ENCODE peak calls at places on chromosomes 3 and 15, in five cellular contexts. R, J, V, G and E are unnamed samples.
A peak's percentile ranks its signal among the peaks of the same experiment; 100 is the strongest.

GRCh38 chr3:171380711-171381435 is 79.3 kb downstream of the TNIK start:
- DNase-seq in R (no peak), J (no peak), V (no peak), G (peak; percentile 10), E (no peak)

GRCh38 chr15:85421116-85421925 is 40.9 kb downstream of the AKAP13 start:
- DNase-seq in R (no peak), J (no peak), V (no peak), G (no peak), E (no peak)

GRCh38 chr3:193673845-193674244 is 80.8 kb downstream of the OPA1 start:
- DNase-seq in R (no peak), J (no peak), V (no peak), G (no peak), E (no peak)

GRCh38 chr3:188194327-188194726 is 40.4 kb downstream of the LPP start:
- DNase-seq in R (no peak), J (no peak), V (no peak), G (no peak), E (no peak)

GRCh38 chr3:41681479-41681878 is 280.4 kb downstream of the ULK4 start:
- DNase-seq in R (no peak), J (no peak), V (no peak), G (no peak), E (no peak)

GRCh38 chr3:187880438-187880837 is 135.2 kb upstream of the BCL6 start:
- DNase-seq in R (no peak), J (no peak), V (no peak), G (no peak), E (no peak)

GRCh38 chr3:186290791-186291190 is 71.2 kb downstream of the DGKG start:
- DNase-seq in R (no peak), J (no peak), V (no peak), G (no peak), E (no peak)

GRCh38 chr15:59615661-59616060 is 4.1 kb downstream of the GCNT3 start:
- DNase-seq in R (no peak), J (no peak), V (no peak), G (no peak), E (no peak)

GRCh38 chr3:186127463-186127862 is 18.6 kb upstream of the ETV5 start:
- DNase-seq in R (no peak), J (no peak), V (no peak), G (no peak), E (no peak)

GRCh38 chr3:41318520-41318919 is 119.2 kb downstream of the CTNNB1 start:
- DNase-seq in R (no peak), J (no peak), V (no peak), G (no peak), E (no peak)

GRCh38 chr3:48503406-48504050 is 446 bp downstream of the SHISA5 start:
- DNase-seq in R (no peak), J (no peak), V (peak; percentile 66), G (no peak), E (peak; percentile 37)

GRCh38 chr15:52137432-52138357 is 25.1 kb upstream of the BCL2L10 start:
- DNase-seq in R (no peak), J (no peak), V (peak; percentile 47), G (no peak), E (peak; percentile 84)

GRCh38 chr3:157347577-157348303 is 88.9 kb upstream of the PTX3 start:
- DNase-seq in R (peak; percentile 43), J (no peak), V (no peak), G (no peak), E (no peak)

GRCh38 chr3:14525685-14526631 is 14.2 kb downstream of the GRIP2 start:
- DNase-seq in R (no peak), J (no peak), V (no peak), G (no peak), E (no peak)

GRCh38 chr15:82178061-82178460 is 84.5 kb downstream of the EFL1 start:
- DNase-seq in R (no peak), J (no peak), V (no peak), G (no peak), E (no peak)

GRCh38 chr15:70867911-70868467 is 14.0 kb upstream of the LARP6 start:
- DNase-seq in R (no peak), J (no peak), V (no peak), G (no peak), E (no peak)

GRCh38 chr3:160210799-160211221 is 14.4 kb upstream of the C3orf80 start:
- DNase-seq in R (no peak), J (no peak), V (no peak), G (no peak), E (no peak)

DNA sequence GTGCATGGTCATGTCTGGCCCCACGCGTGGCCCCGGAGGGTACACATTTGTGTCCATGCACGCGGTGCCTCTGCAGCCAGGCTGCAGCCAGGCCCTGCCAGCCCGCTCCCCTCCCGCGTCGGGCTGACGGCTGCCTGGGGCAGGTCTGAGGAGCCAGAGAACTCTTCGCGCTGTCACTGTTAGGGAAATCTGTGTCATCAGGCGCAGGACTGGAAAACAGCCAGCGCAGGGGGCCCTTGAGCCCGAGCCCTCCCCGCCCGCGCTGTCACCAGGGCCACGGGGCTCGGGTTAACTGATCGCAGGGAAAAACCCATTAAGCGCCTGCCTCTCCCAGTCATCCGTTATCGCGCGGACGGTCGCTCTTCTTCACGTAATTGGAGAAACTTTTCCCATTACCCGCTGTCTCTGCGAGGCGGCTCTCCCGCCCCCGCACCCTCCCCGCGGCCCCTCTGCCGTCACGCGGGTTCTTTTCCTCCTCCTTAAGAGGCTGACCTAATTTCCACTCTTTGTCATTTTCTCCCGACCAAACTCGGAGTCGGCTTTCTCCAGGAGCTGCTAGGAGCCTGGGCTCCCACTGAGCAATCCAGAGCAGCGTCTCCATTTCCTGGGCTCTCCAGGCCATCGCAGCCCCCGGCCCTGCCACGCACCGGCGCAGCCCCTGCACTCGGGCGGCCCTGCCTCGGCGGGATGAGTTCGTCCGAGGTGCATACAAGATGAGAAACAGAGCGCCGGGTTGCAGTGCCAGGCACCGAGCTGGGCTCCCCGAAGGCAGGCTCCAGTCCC is 57.5 kb upstream of the PRR23E start:
- DNase-seq in R (no peak), J (no peak), V (no peak), G (peak; percentile 45), E (no peak)
- H3K4me3 ChIP-seq in R (no peak overlapping the region), J (peak overlapping the region; percentile 16), V (peak overlapping the region; percentile 36), G (peak overlapping the region; percentile 34), E (peak overlapping the region; percentile 9)

GRCh38 chr3:58177747-58178527 is 32.8 kb downstream of the DNASE1L3 start:
- DNase-seq in R (peak; percentile 57), J (peak; percentile 79), V (peak; percentile 96), G (peak; percentile 91), E (peak; percentile 97)
- H3K27ac ChIP-seq in R (no peak overlapping the region), J (no peak overlapping the region), V (no peak overlapping the region), G (no peak overlapping the region), E (no peak overlapping the region)

DNA sequence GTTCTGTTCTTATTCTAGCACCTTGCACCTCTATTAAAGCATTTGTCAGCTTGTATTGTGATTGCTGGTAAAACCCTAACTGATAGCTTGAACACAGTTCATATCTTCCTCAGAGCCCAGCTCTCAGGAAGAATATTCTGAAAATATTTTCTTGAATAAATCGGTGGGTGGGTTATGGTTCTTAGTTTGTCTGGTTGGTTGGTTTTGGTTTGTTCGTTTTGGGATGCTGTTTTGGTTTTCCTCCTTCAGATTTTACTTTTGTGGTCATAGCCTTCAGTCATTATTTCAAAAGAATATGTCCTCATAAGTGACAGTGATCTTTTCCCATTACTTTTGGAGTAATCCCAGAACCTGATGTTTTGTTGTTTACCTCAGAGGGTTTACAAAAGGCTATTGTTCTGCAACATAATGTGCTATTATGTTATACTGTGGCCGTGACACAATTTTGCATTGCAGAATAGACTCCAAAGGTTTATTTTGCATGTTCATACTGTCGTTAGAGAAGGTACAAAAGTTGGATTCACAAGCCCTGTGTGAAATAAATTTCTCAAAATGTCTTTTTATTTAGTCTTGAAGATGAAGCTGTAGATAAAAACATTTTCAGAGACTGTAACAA is 2.7 kb upstream of the TMEM87A start:
- DNase-seq in R (no peak), J (no peak), V (no peak), G (no peak), E (no peak)
- H3K4me3 ChIP-seq in R (no peak overlapping the region), J (no peak overlapping the region), V (peak overlapping the region; percentile 88), G (peak overlapping the region; percentile 65), E (peak overlapping the region; percentile 58)

GRCh38 chr15:92902723-92903587 is 2.8 kb downstream of the CHD2 start:
- DNase-seq in R (no peak), J (no peak), V (no peak), G (no peak), E (no peak)
- H3K27ac ChIP-seq in R (peak overlapping the region; percentile 19), J (no peak overlapping the region), V (peak overlapping the region; percentile 95), G (peak overlapping the region; percentile 99), E (peak overlapping the region; percentile 98)

GRCh38 chr15:73990250-73991005 is 1.7 kb downstream of the STOML1 start:
- DNase-seq in R (no peak), J (no peak), V (no peak), G (no peak), E (no peak)
- H3K4me3 ChIP-seq in R (no peak overlapping the region), J (no peak overlapping the region), V (no peak overlapping the region), G (peak overlapping the region; percentile 90), E (no peak overlapping the region)

DNA sequence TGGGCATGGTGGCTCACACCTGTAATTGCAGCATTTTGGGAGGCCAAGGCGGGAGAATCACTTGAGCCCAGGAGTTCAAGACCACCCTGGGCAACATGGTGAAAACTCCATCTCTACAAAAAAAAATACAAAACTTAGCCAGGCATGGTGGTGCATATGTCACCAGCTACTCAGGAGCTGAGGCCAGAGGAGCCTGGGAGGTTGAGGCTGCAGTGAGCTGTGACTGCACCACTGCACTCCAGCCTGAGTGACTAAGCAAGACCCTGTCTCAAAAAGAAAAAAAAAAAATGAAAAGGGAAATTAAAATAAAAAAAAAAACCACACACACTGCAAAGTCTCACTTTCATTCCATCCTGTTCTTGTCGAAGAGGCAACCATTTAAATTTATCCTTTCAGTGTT is 100.8 kb upstream of the PIAS1 start:
- DNase-seq in R (no peak), J (no peak), V (no peak), G (no peak), E (no peak)
- H3K27ac ChIP-seq in R (no peak overlapping the region), J (no peak overlapping the region), V (no peak overlapping the region), G (no peak overlapping the region), E (no peak overlapping the region)

GRCh38 chr15:39830166-39830565 is 47.5 kb upstream of the FSIP1 start:
- DNase-seq in R (no peak), J (no peak), V (no peak), G (no peak), E (no peak)
- H3K4me3 ChIP-seq in R (no peak overlapping the region), J (no peak overlapping the region), V (no peak overlapping the region), G (no peak overlapping the region), E (no peak overlapping the region)